ENCODE peak calls at places on chromosome 14, in seven cellular contexts. One of them, this sample, is unnamed.

GRCh38 chr14:59482471-59483331 is 1.5 kb downstream of the L3HYPDH start:
- DNase-seq in NCI-H524: peak
- DNase-seq in GM04504: peak
- DNase-seq in hypothalamus: no peak
- DNase-seq in Ammon's horn: no peak
- DNase-seq in IMR-90: peak
- DNase-seq in NCI-H1092 treated with DMSO at 0.1 percent for 48 hours: peak
- DNase-seq in this sample: peak

GRCh38 chr14:67762051-67762450 is 54.3 kb downstream of the ZFYVE26 start:
- DNase-seq in NCI-H524: no peak
- DNase-seq in GM04504: no peak
- DNase-seq in hypothalamus: no peak
- DNase-seq in Ammon's horn: no peak
- DNase-seq in IMR-90: no peak
- DNase-seq in NCI-H1092 treated with DMSO at 0.1 percent for 48 hours: no peak
- DNase-seq in this sample: no peak

GRCh38 chr14:67820428-67820881 is 876 bp downstream of the RAD51B start:
- DNase-seq in NCI-H524: no peak
- DNase-seq in GM04504: peak
- DNase-seq in hypothalamus: no peak
- DNase-seq in Ammon's horn: no peak
- DNase-seq in IMR-90: peak
- DNase-seq in NCI-H1092 treated with DMSO at 0.1 percent for 48 hours: no peak
- DNase-seq in this sample: no peak

GRCh38 chr14:99715266-99716000 is 31.3 kb downstream of the CYP46A1 start:
- DNase-seq in NCI-H524: no peak
- DNase-seq in GM04504: no peak
- DNase-seq in hypothalamus: no peak
- DNase-seq in Ammon's horn: no peak
- DNase-seq in IMR-90: no peak
- DNase-seq in NCI-H1092 treated with DMSO at 0.1 percent for 48 hours: no peak
- DNase-seq in this sample: no peak

GRCh38 chr14:52473557-52473956 is 78.7 kb downstream of the TXNDC16 start:
- DNase-seq in NCI-H524: peak
- DNase-seq in GM04504: peak
- DNase-seq in hypothalamus: no peak
- DNase-seq in Ammon's horn: peak
- DNase-seq in IMR-90: peak
- DNase-seq in NCI-H1092 treated with DMSO at 0.1 percent for 48 hours: peak
- DNase-seq in this sample: peak

GRCh38 chr14:65745396-65746190 is 333.1 kb downstream of the FUT8 start:
- DNase-seq in NCI-H524: no peak
- DNase-seq in GM04504: no peak
- DNase-seq in hypothalamus: no peak
- DNase-seq in Ammon's horn: no peak
- DNase-seq in IMR-90: no peak
- DNase-seq in NCI-H1092 treated with DMSO at 0.1 percent for 48 hours: no peak
- DNase-seq in this sample: no peak

GRCh38 chr14:23060536-23061260 is 3.4 kb upstream of the CDH24 start:
- DNase-seq in NCI-H524: no peak
- DNase-seq in GM04504: no peak
- DNase-seq in hypothalamus: no peak
- DNase-seq in Ammon's horn: no peak
- DNase-seq in IMR-90: no peak
- DNase-seq in NCI-H1092 treated with DMSO at 0.1 percent for 48 hours: no peak
- DNase-seq in this sample: no peak

GRCh38 chr14:50943943-50944646 is at the start of gene PYGL:
- DNase-seq in NCI-H524: peak
- DNase-seq in GM04504: peak
- DNase-seq in hypothalamus: no peak
- DNase-seq in Ammon's horn: peak
- DNase-seq in IMR-90: peak
- DNase-seq in NCI-H1092 treated with DMSO at 0.1 percent for 48 hours: peak
- DNase-seq in this sample: no peak

GRCh38 chr14:95353664-95354063 is 34.0 kb upstream of the CLMN start:
- DNase-seq in NCI-H524: no peak
- DNase-seq in GM04504: no peak
- DNase-seq in hypothalamus: no peak
- DNase-seq in Ammon's horn: no peak
- DNase-seq in IMR-90: no peak
- DNase-seq in NCI-H1092 treated with DMSO at 0.1 percent for 48 hours: no peak
- DNase-seq in this sample: no peak

GRCh38 chr14:98131406-98131805 is 1140.6 kb downstream of the BCL11B start:
- DNase-seq in NCI-H524: no peak
- DNase-seq in GM04504: no peak
- DNase-seq in hypothalamus: no peak
- DNase-seq in Ammon's horn: no peak
- DNase-seq in IMR-90: no peak
- DNase-seq in NCI-H1092 treated with DMSO at 0.1 percent for 48 hours: no peak
- DNase-seq in this sample: peak

GRCh38 chr14:37262649-37263048 is 64.9 kb downstream of the MIPOL1 start:
- DNase-seq in NCI-H524: no peak
- DNase-seq in GM04504: no peak
- DNase-seq in hypothalamus: no peak
- DNase-seq in Ammon's horn: no peak
- DNase-seq in IMR-90: no peak
- DNase-seq in NCI-H1092 treated with DMSO at 0.1 percent for 48 hours: peak
- DNase-seq in this sample: no peak

GRCh38 chr14:55071870-55072640 is 20.6 kb downstream of the MAPK1IP1L start:
- DNase-seq in NCI-H524: no peak
- DNase-seq in GM04504: peak
- DNase-seq in hypothalamus: no peak
- DNase-seq in Ammon's horn: peak
- DNase-seq in IMR-90: peak
- DNase-seq in NCI-H1092 treated with DMSO at 0.1 percent for 48 hours: peak
- DNase-seq in this sample: peak

GRCh38 chr14:32588448-32589320 is 259.6 kb downstream of the AKAP6 start:
- DNase-seq in NCI-H524: peak
- DNase-seq in GM04504: no peak
- DNase-seq in hypothalamus: no peak
- DNase-seq in Ammon's horn: no peak
- DNase-seq in IMR-90: peak
- DNase-seq in NCI-H1092 treated with DMSO at 0.1 percent for 48 hours: no peak
- DNase-seq in this sample: peak

GRCh38 chr14:100531591-100532121 is 55.6 kb downstream of the BEGAIN start:
- DNase-seq in NCI-H524: no peak
- DNase-seq in GM04504: no peak
- DNase-seq in hypothalamus: no peak
- DNase-seq in Ammon's horn: no peak
- DNase-seq in IMR-90: no peak
- DNase-seq in NCI-H1092 treated with DMSO at 0.1 percent for 48 hours: no peak
- DNase-seq in this sample: no peak

GRCh38 chr14:24806061-24806678 is 172.2 kb upstream of the GZMB start:
- DNase-seq in NCI-H524: no peak
- DNase-seq in GM04504: no peak
- DNase-seq in hypothalamus: no peak
- DNase-seq in Ammon's horn: peak
- DNase-seq in IMR-90: peak
- DNase-seq in NCI-H1092 treated with DMSO at 0.1 percent for 48 hours: peak
- DNase-seq in this sample: peak

GRCh38 chr14:96204151-96205058 is at the start of gene BDKRB2:
- DNase-seq in NCI-H524: peak
- DNase-seq in GM04504: peak
- DNase-seq in hypothalamus: no peak
- DNase-seq in Ammon's horn: peak
- DNase-seq in IMR-90: peak
- DNase-seq in NCI-H1092 treated with DMSO at 0.1 percent for 48 hours: peak
- DNase-seq in this sample: peak

GRCh38 chr14:35121026-35121886 is 534 bp downstream of the PPP2R3C start:
- DNase-seq in NCI-H524: no peak
- DNase-seq in GM04504: peak
- DNase-seq in hypothalamus: no peak
- DNase-seq in Ammon's horn: no peak
- DNase-seq in IMR-90: no peak
- DNase-seq in NCI-H1092 treated with DMSO at 0.1 percent for 48 hours: no peak
- DNase-seq in this sample: no peak

GRCh38 chr14:35107866-35108265 is 13.9 kb downstream of the PPP2R3C start:
- DNase-seq in NCI-H524: no peak
- DNase-seq in GM04504: no peak
- DNase-seq in hypothalamus: no peak
- DNase-seq in Ammon's horn: no peak
- DNase-seq in IMR-90: peak
- DNase-seq in NCI-H1092 treated with DMSO at 0.1 percent for 48 hours: no peak
- DNase-seq in this sample: no peak

GRCh38 chr14:64841121-64841611 is 38.5 kb downstream of the SPTB start:
- DNase-seq in NCI-H524: no peak
- DNase-seq in GM04504: peak
- DNase-seq in hypothalamus: no peak
- DNase-seq in Ammon's horn: no peak
- DNase-seq in IMR-90: peak
- DNase-seq in NCI-H1092 treated with DMSO at 0.1 percent for 48 hours: no peak
- DNase-seq in this sample: peak

GRCh38 chr14:90795744-90796143 is 20.5 kb downstream of the TTC7B start:
- DNase-seq in NCI-H524: no peak
- DNase-seq in GM04504: peak
- DNase-seq in hypothalamus: no peak
- DNase-seq in Ammon's horn: peak
- DNase-seq in IMR-90: peak
- DNase-seq in NCI-H1092 treated with DMSO at 0.1 percent for 48 hours: no peak
- DNase-seq in this sample: peak

GRCh38 chr14:54585214-54585613 is 18.3 kb downstream of the SAMD4A start:
- DNase-seq in NCI-H524: no peak
- DNase-seq in GM04504: no peak
- DNase-seq in hypothalamus: no peak
- DNase-seq in Ammon's horn: no peak
- DNase-seq in IMR-90: no peak
- DNase-seq in NCI-H1092 treated with DMSO at 0.1 percent for 48 hours: no peak
- DNase-seq in this sample: no peak

GRCh38 chr14:64417771-64418125 is 29.6 kb downstream of the MTHFD1 start:
- DNase-seq in NCI-H524: no peak
- DNase-seq in GM04504: no peak
- DNase-seq in hypothalamus: no peak
- DNase-seq in Ammon's horn: no peak
- DNase-seq in IMR-90: no peak
- DNase-seq in NCI-H1092 treated with DMSO at 0.1 percent for 48 hours: no peak
- DNase-seq in this sample: no peak

GRCh38 chr14:81710232-81710845 is 176.7 kb upstream of the SEL1L start:
- DNase-seq in NCI-H524: peak
- DNase-seq in GM04504: no peak
- DNase-seq in hypothalamus: no peak
- DNase-seq in Ammon's horn: peak
- DNase-seq in IMR-90: peak
- DNase-seq in NCI-H1092 treated with DMSO at 0.1 percent for 48 hours: peak
- DNase-seq in this sample: peak

GRCh38 chr14:59254911-59255545 is 66.6 kb downstream of the DAAM1 start:
- DNase-seq in NCI-H524: no peak
- DNase-seq in GM04504: no peak
- DNase-seq in hypothalamus: no peak
- DNase-seq in Ammon's horn: peak
- DNase-seq in IMR-90: peak
- DNase-seq in NCI-H1092 treated with DMSO at 0.1 percent for 48 hours: no peak
- DNase-seq in this sample: no peak

GRCh38 chr14:77044776-77045569 is 16.5 kb upstream of the IRF2BPL start:
- DNase-seq in NCI-H524: no peak
- DNase-seq in GM04504: peak
- DNase-seq in hypothalamus: no peak
- DNase-seq in Ammon's horn: no peak
- DNase-seq in IMR-90: no peak
- DNase-seq in NCI-H1092 treated with DMSO at 0.1 percent for 48 hours: no peak
- DNase-seq in this sample: no peak

This sample was measured in astrocyte of the cerebellum.